ENCODE peak calls at places on chromosomes 7 and 10, in five cellular contexts. One of them, this sample, is unnamed. For H3K36me3 and H3K27me3, the result is how much of the 10 kb centered on the place peaks cover.

GRCh38 chr7:101814081-101814995 is 3.1 kb upstream of the CUX1 start:
- DNase-seq in bronchial epithelial cell: peak
- DNase-seq in mammary epithelial cell: peak
- DNase-seq in esophagus squamous epithelium: no peak
- DNase-seq in SK-N-SH: peak
- DNase-seq in this sample: peak

GRCh38 chr7:22576941-22577927 is 77.2 kb upstream of the STEAP1B start:
- DNase-seq in bronchial epithelial cell: peak
- DNase-seq in esophagus squamous epithelium: no peak
- DNase-seq in SK-N-SH: no peak
- DNase-seq in mammary epithelial cell: peak
- DNase-seq in this sample: no peak

GRCh38 chr10:115659616-115660015 is 566.5 kb downstream of the ATRNL1 start:
- DNase-seq in SK-N-SH: no peak
- DNase-seq in mammary epithelial cell: peak
- DNase-seq in esophagus squamous epithelium: no peak
- DNase-seq in bronchial epithelial cell: no peak
- DNase-seq in this sample: no peak

GRCh38 chr7:23431596-23432284 is 38.6 kb downstream of the IGF2BP3 start:
- DNase-seq in esophagus squamous epithelium: no peak
- DNase-seq in bronchial epithelial cell: no peak
- DNase-seq in mammary epithelial cell: no peak
- DNase-seq in SK-N-SH: no peak
- DNase-seq in this sample: no peak

GRCh38 chr7:159139202-159139601 is 5.5 kb downstream of the VIPR2 start:
- DNase-seq in SK-N-SH: no peak
- DNase-seq in mammary epithelial cell: no peak
- DNase-seq in bronchial epithelial cell: no peak
- DNase-seq in esophagus squamous epithelium: no peak
- DNase-seq in this sample: no peak

GRCh38 chr10:44416976-44417375 is 32.1 kb upstream of the CXCL12 start:
- DNase-seq in SK-N-SH: no peak
- DNase-seq in bronchial epithelial cell: no peak
- DNase-seq in mammary epithelial cell: no peak
- DNase-seq in esophagus squamous epithelium: no peak
- DNase-seq in this sample: no peak

GRCh38 chr10:120940299-120940900 is 89.2 kb downstream of the WDR11 start:
- DNase-seq in esophagus squamous epithelium: no peak
- DNase-seq in bronchial epithelial cell: no peak
- DNase-seq in mammary epithelial cell: no peak
- DNase-seq in SK-N-SH: no peak
- DNase-seq in this sample: no peak

GRCh38 chr7:32318300-32319018 is 171.7 kb downstream of the LSM5 start:
- DNase-seq in bronchial epithelial cell: no peak
- DNase-seq in mammary epithelial cell: no peak
- DNase-seq in SK-N-SH: no peak
- DNase-seq in esophagus squamous epithelium: no peak
- DNase-seq in this sample: no peak

GRCh38 chr10:86362566-86363183 is 3.9 kb downstream of the GRID1 start:
- DNase-seq in esophagus squamous epithelium: no peak
- DNase-seq in bronchial epithelial cell: no peak
- DNase-seq in mammary epithelial cell: no peak
- DNase-seq in SK-N-SH: no peak
- DNase-seq in this sample: no peak

GRCh38 chr7:159030490-159031134 is 114.1 kb downstream of the VIPR2 start:
- DNase-seq in mammary epithelial cell: no peak
- DNase-seq in esophagus squamous epithelium: no peak
- DNase-seq in SK-N-SH: peak
- DNase-seq in bronchial epithelial cell: no peak
- DNase-seq in this sample: no peak

GRCh38 chr7:112398534-112398933 is 51.7 kb upstream of the IFRD1 start:
- DNase-seq in bronchial epithelial cell: no peak
- DNase-seq in mammary epithelial cell: no peak
- DNase-seq in SK-N-SH: no peak
- DNase-seq in esophagus squamous epithelium: no peak
- DNase-seq in this sample: peak

GRCh38 chr10:110864662-110865140 is 7.0 kb upstream of the PDCD4 start:
- DNase-seq in SK-N-SH: no peak
- DNase-seq in esophagus squamous epithelium: no peak
- DNase-seq in mammary epithelial cell: no peak
- DNase-seq in bronchial epithelial cell: no peak
- DNase-seq in this sample: peak

GRCh38 chr7:986766-987722 is 4.1 kb downstream of the CYP2W1 start:
- DNase-seq in esophagus squamous epithelium: no peak
- DNase-seq in mammary epithelial cell: no peak
- DNase-seq in SK-N-SH: no peak
- DNase-seq in bronchial epithelial cell: no peak
- DNase-seq in this sample: no peak

GRCh38 chr10:97795886-97796285 is 24.1 kb upstream of the SFRP5 start:
- DNase-seq in mammary epithelial cell: no peak
- DNase-seq in bronchial epithelial cell: no peak
- DNase-seq in SK-N-SH: no peak
- DNase-seq in esophagus squamous epithelium: no peak
- DNase-seq in this sample: no peak

GRCh38 chr7:121741896-121742295 is 131.1 kb upstream of the PTPRZ1 start:
- DNase-seq in bronchial epithelial cell: peak
- DNase-seq in SK-N-SH: no peak
- DNase-seq in mammary epithelial cell: peak
- DNase-seq in esophagus squamous epithelium: no peak
- DNase-seq in this sample: no peak

GRCh38 chr7:2913760-2914387 is 69.8 kb upstream of the GNA12 start:
- DNase-seq in esophagus squamous epithelium: no peak
- DNase-seq in SK-N-SH: no peak
- DNase-seq in bronchial epithelial cell: no peak
- DNase-seq in mammary epithelial cell: no peak
- DNase-seq in this sample: no peak

GRCh38 chr10:117754770-117755510 is 212.4 kb downstream of the EMX2 start:
- DNase-seq in esophagus squamous epithelium: no peak
- DNase-seq in bronchial epithelial cell: no peak
- DNase-seq in SK-N-SH: no peak
- DNase-seq in mammary epithelial cell: no peak
- DNase-seq in this sample: no peak

GRCh38 chr10:125153693-125154490 is 6.5 kb downstream of the CTBP2 start:
- DNase-seq in esophagus squamous epithelium: no peak
- DNase-seq in bronchial epithelial cell: peak
- DNase-seq in mammary epithelial cell: no peak
- DNase-seq in SK-N-SH: no peak
- DNase-seq in this sample: no peak

GRCh38 chr10:79155301-79156081 is 86.7 kb downstream of the ZMIZ1 start:
- DNase-seq in mammary epithelial cell: no peak
- DNase-seq in bronchial epithelial cell: peak
- DNase-seq in esophagus squamous epithelium: no peak
- DNase-seq in SK-N-SH: no peak
- DNase-seq in this sample: no peak

GRCh38 chr10:24193330-24193729 is 15.6 kb upstream of the KIAA1217 start:
- DNase-seq in mammary epithelial cell: no peak
- DNase-seq in esophagus squamous epithelium: no peak
- DNase-seq in bronchial epithelial cell: no peak
- DNase-seq in SK-N-SH: no peak
- DNase-seq in this sample: no peak

GRCh38 chr7:2225336-2225735 is 7.4 kb downstream of the MAD1L1 start:
- DNase-seq in esophagus squamous epithelium: no peak
- DNase-seq in mammary epithelial cell: peak
- DNase-seq in bronchial epithelial cell: peak
- DNase-seq in SK-N-SH: no peak
- DNase-seq in this sample: no peak

GRCh38 chr10:105971460-105971859 is 1193.0 kb downstream of the SORCS1 start:
- DNase-seq in bronchial epithelial cell: no peak
- DNase-seq in SK-N-SH: no peak
- DNase-seq in mammary epithelial cell: no peak
- DNase-seq in esophagus squamous epithelium: no peak
- DNase-seq in this sample: no peak

GRCh38 chr10:120979435-120980315 is 128.5 kb downstream of the WDR11 start:
- DNase-seq in mammary epithelial cell: peak
- DNase-seq in SK-N-SH: peak
- DNase-seq in esophagus squamous epithelium: no peak
- DNase-seq in bronchial epithelial cell: peak
- DNase-seq in this sample: no peak

GRCh38 chr10:30453764-30454527 is 20.0 kb downstream of the MAP3K8 start:
- DNase-seq in esophagus squamous epithelium: no peak
- DNase-seq in mammary epithelial cell: no peak
- DNase-seq in SK-N-SH: no peak
- DNase-seq in bronchial epithelial cell: no peak
- DNase-seq in this sample: no peak
- H3K36me3 ChIP-seq in esophagus squamous epithelium: under half
- H3K36me3 ChIP-seq in mammary epithelial cell: under half
- H3K36me3 ChIP-seq in SK-N-SH: under half
- H3K36me3 ChIP-seq in bronchial epithelial cell: under half
- H3K36me3 ChIP-seq in this sample: under half

DNA sequence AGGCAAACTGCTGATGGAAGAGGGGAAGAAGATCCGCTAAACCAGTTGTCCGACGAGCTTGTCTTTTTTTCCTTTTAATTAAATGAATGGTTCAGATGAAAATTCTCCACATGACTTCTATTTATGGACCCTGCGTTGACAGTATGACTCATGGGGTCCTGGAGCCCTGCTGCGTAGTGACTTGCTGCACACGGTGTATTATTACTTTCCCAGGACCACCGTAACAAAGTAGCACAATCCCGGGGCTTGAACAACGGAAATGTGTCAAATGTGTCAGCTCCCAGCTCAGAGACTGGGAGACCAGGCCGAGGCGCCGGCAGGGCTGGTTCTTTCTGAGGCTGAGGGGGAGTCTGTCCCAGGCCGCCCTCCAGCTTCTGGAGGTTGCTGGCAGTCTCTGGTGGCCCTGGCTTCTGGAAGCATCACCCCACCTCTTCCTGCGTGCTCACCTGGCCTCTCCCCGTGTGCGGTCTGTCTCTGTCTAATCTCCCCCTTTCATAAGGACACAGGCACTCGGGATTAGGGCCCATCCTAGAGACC is 33.8 kb upstream of the MNX1 start:
- DNase-seq in SK-N-SH: no peak
- DNase-seq in esophagus squamous epithelium: no peak
- DNase-seq in mammary epithelial cell: no peak
- DNase-seq in bronchial epithelial cell: no peak
- DNase-seq in this sample: no peak
- H3K27me3 ChIP-seq in SK-N-SH: half or more
- H3K27me3 ChIP-seq in esophagus squamous epithelium: under half
- H3K27me3 ChIP-seq in mammary epithelial cell: under half
- H3K27me3 ChIP-seq in bronchial epithelial cell: under half
- H3K27me3 ChIP-seq in this sample: under half

GRCh38 chr10:5445006-5445405 is 32.6 kb downstream of the NET1 start:
- DNase-seq in esophagus squamous epithelium: no peak
- DNase-seq in mammary epithelial cell: no peak
- DNase-seq in bronchial epithelial cell: no peak
- DNase-seq in SK-N-SH: no peak
- DNase-seq in this sample: no peak

GRCh38 chr10:5447611-5448071 is 35.3 kb downstream of the NET1 start:
- DNase-seq in mammary epithelial cell: peak
- DNase-seq in esophagus squamous epithelium: no peak
- DNase-seq in bronchial epithelial cell: peak
- DNase-seq in SK-N-SH: no peak
- DNase-seq in this sample: no peak

GRCh38 chr10:5446390-5446926 is 34.1 kb downstream of the NET1 start:
- DNase-seq in mammary epithelial cell: peak
- DNase-seq in esophagus squamous epithelium: peak
- DNase-seq in bronchial epithelial cell: peak
- DNase-seq in SK-N-SH: no peak
- DNase-seq in this sample: peak

GRCh38 chr10:5448333-5449048 is 36.1 kb downstream of the NET1 start:
- DNase-seq in bronchial epithelial cell: no peak
- DNase-seq in mammary epithelial cell: no peak
- DNase-seq in esophagus squamous epithelium: no peak
- DNase-seq in SK-N-SH: no peak
- DNase-seq in this sample: no peak

GRCh38 chr10:5447071-5447470 is 34.7 kb downstream of the NET1 start:
- DNase-seq in SK-N-SH: no peak
- DNase-seq in bronchial epithelial cell: peak
- DNase-seq in esophagus squamous epithelium: no peak
- DNase-seq in mammary epithelial cell: peak
- DNase-seq in this sample: no peak
- H3K4me3 ChIP-seq in SK-N-SH: no peak
- H3K4me3 ChIP-seq in bronchial epithelial cell: peak
- H3K4me3 ChIP-seq in esophagus squamous epithelium: peak
- H3K4me3 ChIP-seq in mammary epithelial cell: no peak
- H3K4me3 ChIP-seq in this sample: no peak

DNA sequence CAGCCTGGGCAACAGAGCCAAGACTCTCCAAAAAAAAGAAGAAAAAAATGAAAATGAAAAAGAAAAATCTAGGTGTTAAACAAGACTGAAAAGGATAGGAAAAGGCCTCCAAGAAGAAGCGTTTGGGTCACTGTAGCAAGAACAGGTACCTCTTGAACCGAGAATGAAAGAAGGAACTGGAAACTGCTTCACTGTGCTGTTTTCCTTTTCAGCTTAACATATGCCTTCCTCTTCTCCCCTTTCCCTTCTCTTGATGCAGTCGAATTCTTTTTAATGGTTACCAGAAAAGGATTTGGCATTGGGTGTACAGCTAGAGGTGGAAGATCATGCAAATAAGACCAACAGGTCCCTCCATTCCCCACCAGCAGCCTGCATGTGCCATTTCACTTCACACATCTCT is 28.1 kb downstream of the LRRC4 start:
- DNase-seq in mammary epithelial cell: no peak
- DNase-seq in esophagus squamous epithelium: no peak
- DNase-seq in bronchial epithelial cell: no peak
- DNase-seq in SK-N-SH: no peak
- DNase-seq in this sample: no peak
- H3K36me3 ChIP-seq in mammary epithelial cell: under half
- H3K36me3 ChIP-seq in esophagus squamous epithelium: under half
- H3K36me3 ChIP-seq in bronchial epithelial cell: under half
- H3K36me3 ChIP-seq in SK-N-SH: under half
- H3K36me3 ChIP-seq in this sample: under half

GRCh38 chr7:106187613-106188350 is 75.7 kb upstream of the SYPL1 start:
- DNase-seq in bronchial epithelial cell: peak
- DNase-seq in esophagus squamous epithelium: no peak
- DNase-seq in SK-N-SH: no peak
- DNase-seq in mammary epithelial cell: peak
- DNase-seq in this sample: no peak

GRCh38 chr7:106196460-106197021 is 84.4 kb upstream of the SYPL1 start:
- DNase-seq in bronchial epithelial cell: peak
- DNase-seq in SK-N-SH: no peak
- DNase-seq in esophagus squamous epithelium: no peak
- DNase-seq in mammary epithelial cell: no peak
- DNase-seq in this sample: no peak

GRCh38 chr7:106185719-106186118 is 73.6 kb upstream of the SYPL1 start:
- DNase-seq in mammary epithelial cell: no peak
- DNase-seq in esophagus squamous epithelium: no peak
- DNase-seq in SK-N-SH: no peak
- DNase-seq in bronchial epithelial cell: no peak
- DNase-seq in this sample: no peak

GRCh38 chr7:106193661-106194060 is 81.5 kb upstream of the SYPL1 start:
- DNase-seq in SK-N-SH: no peak
- DNase-seq in esophagus squamous epithelium: no peak
- DNase-seq in mammary epithelial cell: no peak
- DNase-seq in bronchial epithelial cell: no peak
- DNase-seq in this sample: no peak

GRCh38 chr7:106190589-106191330 is 78.6 kb upstream of the SYPL1 start:
- DNase-seq in bronchial epithelial cell: no peak
- DNase-seq in SK-N-SH: no peak
- DNase-seq in esophagus squamous epithelium: no peak
- DNase-seq in mammary epithelial cell: no peak
- DNase-seq in this sample: no peak
- H3K27me3 ChIP-seq in bronchial epithelial cell: under half
- H3K27me3 ChIP-seq in SK-N-SH: under half
- H3K27me3 ChIP-seq in esophagus squamous epithelium: under half
- H3K27me3 ChIP-seq in mammary epithelial cell: under half
- H3K27me3 ChIP-seq in this sample: under half